ENCODE peak calls at places on chromosomes 1 and 21, in four cellular contexts. E is activated CD8-positive, alpha-beta memory T cell treated with anti-CD3 and anti-CD28 coated beads for 4 hours; R is RWPE1; Y is GM23248. W is an unnamed sample.

GRCh38 chr1:219567341-219567947 is 45.5 kb downstream of the ZC3H11B start:
- DNase-seq in E (no peak), R (peak), Y (peak), W (peak)

GRCh38 chr1:112862753-112863426 is 93.1 kb downstream of the SLC16A1 start:
- DNase-seq in E (no peak), R (no peak), Y (no peak), W (no peak)

GRCh38 chr1:17289756-17290155 is 18.2 kb upstream of the PADI4 start:
- DNase-seq in E (no peak), R (peak), Y (peak), W (peak)

GRCh38 chr1:204863730-204864129 is 6.9 kb upstream of the NFASC start:
- DNase-seq in E (no peak), Y (no peak), R (no peak), W (no peak)

GRCh38 chr1:172547071-172547470 is 14.1 kb downstream of the SUCO start:
- DNase-seq in E (no peak), R (no peak), Y (no peak), W (no peak)

GRCh38 chr1:204991342-204991844 is 51.6 kb upstream of the CNTN2 start:
- DNase-seq in Y (no peak), R (no peak), E (no peak), W (no peak)

GRCh38 chr1:215104283-215104682 is 21.7 kb downstream of the KCNK2 start:
- DNase-seq in E (no peak), R (no peak), Y (peak), W (no peak)

GRCh38 chr1:113812661-113813135 is 422 bp upstream of the RSBN1 start:
- DNase-seq in E (no peak), Y (peak), R (no peak), W (no peak)

GRCh38 chr1:27000817-27001460 is 7.4 kb downstream of the TRNP1 start:
- DNase-seq in R (no peak), Y (peak), E (no peak), W (peak)

GRCh38 chr1:205318231-205318991 is 3.1 kb downstream of the NUAK2 start:
- DNase-seq in Y (no peak), R (peak), E (no peak), W (no peak)

GRCh38 chr1:27588256-27589232 is 15.4 kb downstream of the AHDC1 start:
- DNase-seq in E (no peak), R (no peak), Y (peak), W (no peak)

GRCh38 chr1:31152181-31152768 is 86.8 kb upstream of the PUM1 start:
- DNase-seq in R (peak), E (no peak), Y (peak), W (peak)

GRCh38 chr1:185567006-185567405 is 167.2 kb upstream of the HMCN1 start:
- DNase-seq in R (peak), E (peak), Y (peak), W (peak)

GRCh38 chr1:216075339-216075738 is 347.9 kb downstream of the USH2A start:
- DNase-seq in E (no peak), Y (peak), R (no peak), W (peak)

GRCh38 chr1:184476187-184476586 is 89.4 kb downstream of the C1orf21 start:
- DNase-seq in R (no peak), Y (no peak), E (no peak), W (no peak)

GRCh38 chr21:41207401-41208388 is 39.7 kb downstream of the BACE2 start:
- DNase-seq in Y (peak), E (no peak), R (no peak), W (peak)

GRCh38 chr1:65108025-65108692 is 39.8 kb upstream of the AK4 start:
- DNase-seq in R (no peak), E (no peak), Y (no peak), W (no peak)

GRCh38 chr1:152188673-152189591 is 29.9 kb upstream of the RPTN start:
- DNase-seq in Y (peak), R (no peak), E (peak), W (peak)

GRCh38 chr21:14617836-14618235 is 71.7 kb upstream of the SAMSN1 start:
- DNase-seq in E (no peak), R (no peak), Y (no peak), W (no peak)